ENCODE peak calls at places on chromosomes 1 and 21, in five cellular contexts. One of them, this sample, is unnamed.

GRCh38 chr1:193868425-193868824 is 682.0 kb upstream of the B3GALT2 start:
- DNase-seq in GM19239: no peak
- DNase-seq in cardiac muscle cell: no peak
- DNase-seq in hepatic stellate cell: no peak
- DNase-seq in cardiac fibroblast: no peak
- DNase-seq in this sample: no peak

GRCh38 chr1:153122831-153123421 is 9.6 kb upstream of the SPRR2F start:
- DNase-seq in cardiac muscle cell: no peak
- DNase-seq in cardiac fibroblast: no peak
- DNase-seq in GM19239: no peak
- DNase-seq in hepatic stellate cell: no peak
- DNase-seq in this sample: peak

GRCh38 chr1:30063621-30064280 is 659.6 kb downstream of the MATN1 start:
- DNase-seq in cardiac muscle cell: no peak
- DNase-seq in GM19239: no peak
- DNase-seq in cardiac fibroblast: no peak
- DNase-seq in hepatic stellate cell: no peak
- DNase-seq in this sample: no peak

GRCh38 chr1:47023268-47024137 is at the start of gene CYP4X1:
- DNase-seq in GM19239: no peak
- DNase-seq in cardiac muscle cell: peak
- DNase-seq in hepatic stellate cell: no peak
- DNase-seq in cardiac fibroblast: peak
- DNase-seq in this sample: peak

GRCh38 chr1:234721476-234722266 is 111.7 kb upstream of the IRF2BP2 start:
- DNase-seq in hepatic stellate cell: peak
- DNase-seq in cardiac fibroblast: peak
- DNase-seq in GM19239: no peak
- DNase-seq in cardiac muscle cell: peak
- DNase-seq in this sample: peak

GRCh38 chr1:202567747-202568146 is 142.5 kb downstream of the SYT2 start:
- DNase-seq in hepatic stellate cell: no peak
- DNase-seq in cardiac muscle cell: peak
- DNase-seq in cardiac fibroblast: peak
- DNase-seq in GM19239: no peak
- DNase-seq in this sample: no peak

GRCh38 chr1:204072951-204073836 is at the start of gene SOX13:
- DNase-seq in cardiac muscle cell: peak
- DNase-seq in GM19239: no peak
- DNase-seq in cardiac fibroblast: peak
- DNase-seq in hepatic stellate cell: peak
- DNase-seq in this sample: peak

GRCh38 chr21:43921979-43922945 is 57.2 kb downstream of the AGPAT3 start:
- DNase-seq in hepatic stellate cell: no peak
- DNase-seq in cardiac fibroblast: peak
- DNase-seq in GM19239: peak
- DNase-seq in cardiac muscle cell: peak
- DNase-seq in this sample: no peak

GRCh38 chr1:67144696-67145095 is 9.9 kb upstream of the C1orf141 start:
- DNase-seq in GM19239: no peak
- DNase-seq in cardiac fibroblast: peak
- DNase-seq in hepatic stellate cell: no peak
- DNase-seq in cardiac muscle cell: peak
- DNase-seq in this sample: no peak

GRCh38 chr1:27891196-27891889 is 19.0 kb downstream of the THEMIS2 start:
- DNase-seq in cardiac muscle cell: no peak
- DNase-seq in GM19239: peak
- DNase-seq in hepatic stellate cell: no peak
- DNase-seq in cardiac fibroblast: no peak
- DNase-seq in this sample: no peak

GRCh38 chr1:178434899-178435298 is 61.9 kb downstream of the CLEC20A start:
- DNase-seq in cardiac fibroblast: no peak
- DNase-seq in hepatic stellate cell: no peak
- DNase-seq in GM19239: no peak
- DNase-seq in cardiac muscle cell: no peak
- DNase-seq in this sample: no peak

GRCh38 chr1:72724951-72725863 is 442.9 kb upstream of the NEGR1 start:
- DNase-seq in GM19239: no peak
- DNase-seq in cardiac muscle cell: no peak
- DNase-seq in cardiac fibroblast: no peak
- DNase-seq in hepatic stellate cell: no peak
- DNase-seq in this sample: peak

GRCh38 chr21:15552914-15553491 is 176.8 kb upstream of the USP25 start:
- DNase-seq in hepatic stellate cell: no peak
- DNase-seq in GM19239: no peak
- DNase-seq in cardiac fibroblast: peak
- DNase-seq in cardiac muscle cell: peak
- DNase-seq in this sample: peak

GRCh38 chr1:155962599-155963211 is 15.6 kb downstream of the ARHGEF2 start:
- DNase-seq in cardiac muscle cell: peak
- DNase-seq in GM19239: no peak
- DNase-seq in cardiac fibroblast: peak
- DNase-seq in hepatic stellate cell: no peak
- DNase-seq in this sample: no peak

GRCh38 chr1:22662986-22663408 is 10.0 kb downstream of the C1QB start:
- DNase-seq in GM19239: no peak
- DNase-seq in cardiac muscle cell: no peak
- DNase-seq in hepatic stellate cell: no peak
- DNase-seq in cardiac fibroblast: no peak
- DNase-seq in this sample: no peak

GRCh38 chr1:69947837-69948236 is 257.5 kb downstream of the LRRC40 start:
- DNase-seq in GM19239: no peak
- DNase-seq in hepatic stellate cell: no peak
- DNase-seq in cardiac fibroblast: no peak
- DNase-seq in cardiac muscle cell: no peak
- DNase-seq in this sample: no peak

GRCh38 chr1:212518188-212518951 is 85.7 kb downstream of the NENF start:
- DNase-seq in cardiac fibroblast: peak
- DNase-seq in cardiac muscle cell: peak
- DNase-seq in hepatic stellate cell: peak
- DNase-seq in GM19239: no peak
- DNase-seq in this sample: peak

GRCh38 chr1:235669277-235669676 is 19.7 kb upstream of the GNG4 start:
- DNase-seq in cardiac muscle cell: no peak
- DNase-seq in cardiac fibroblast: no peak
- DNase-seq in GM19239: no peak
- DNase-seq in hepatic stellate cell: no peak
- DNase-seq in this sample: no peak

GRCh38 chr21:23936224-23936623 is 1671.1 kb downstream of the MRPL39 start:
- DNase-seq in cardiac fibroblast: peak
- DNase-seq in hepatic stellate cell: no peak
- DNase-seq in cardiac muscle cell: peak
- DNase-seq in GM19239: no peak
- DNase-seq in this sample: peak

GRCh38 chr1:33322870-33323585 is 2.1 kb upstream of the A3GALT2 start:
- DNase-seq in cardiac muscle cell: no peak
- DNase-seq in cardiac fibroblast: no peak
- DNase-seq in hepatic stellate cell: no peak
- DNase-seq in GM19239: no peak
- DNase-seq in this sample: no peak

GRCh38 chr1:100643430-100644196 is 75.9 kb upstream of the VCAM1 start:
- DNase-seq in cardiac muscle cell: peak
- DNase-seq in hepatic stellate cell: no peak
- DNase-seq in cardiac fibroblast: peak
- DNase-seq in GM19239: no peak
- DNase-seq in this sample: no peak

GRCh38 chr1:2212542-2213491 is 15.3 kb upstream of the SKI start:
- DNase-seq in GM19239: no peak
- DNase-seq in cardiac muscle cell: peak
- DNase-seq in hepatic stellate cell: peak
- DNase-seq in cardiac fibroblast: peak
- DNase-seq in this sample: peak

GRCh38 chr1:199867601-199868000 is 159.9 kb upstream of the NR5A2 start:
- DNase-seq in GM19239: no peak
- DNase-seq in cardiac fibroblast: peak
- DNase-seq in cardiac muscle cell: peak
- DNase-seq in hepatic stellate cell: no peak
- DNase-seq in this sample: no peak